ENCODE peak calls at places on chromosomes 13 and 19, in six cellular contexts. One of them, this sample, is unnamed.

GRCh38 chr19:52991484-52991883 is 22.2 kb upstream of the ERVV-1 start:
- DNase-seq in T-helper 1 cell: no peak
- DNase-seq in activated naive CD8-positive, alpha-beta T cell treated with anti-CD3 and anti-CD28 coated beads, Interleukin-2, amount 50 U/mL, for 24 hours: no peak
- DNase-seq in NCI-H1436: no peak
- DNase-seq in activated CD4-positive, alpha-beta T cell treated with anti-CD3 and anti-CD28 coated beads, Interleukin-2, amount 10 ng/mL, durations not matched to agents 7 days and 5 days: no peak
- DNase-seq in BE2C: no peak
- DNase-seq in this sample: no peak

GRCh38 chr13:25281193-25281936 is 5.9 kb downstream of the MTMR6 start:
- DNase-seq in T-helper 1 cell: no peak
- DNase-seq in activated naive CD8-positive, alpha-beta T cell treated with anti-CD3 and anti-CD28 coated beads, Interleukin-2, amount 50 U/mL, for 24 hours: no peak
- DNase-seq in NCI-H1436: no peak
- DNase-seq in activated CD4-positive, alpha-beta T cell treated with anti-CD3 and anti-CD28 coated beads, Interleukin-2, amount 10 ng/mL, durations not matched to agents 7 days and 5 days: no peak
- DNase-seq in BE2C: no peak
- DNase-seq in this sample: no peak

GRCh38 chr19:872266-872951 is 12.9 kb downstream of the CFD start:
- DNase-seq in T-helper 1 cell: peak
- DNase-seq in activated naive CD8-positive, alpha-beta T cell treated with anti-CD3 and anti-CD28 coated beads, Interleukin-2, amount 50 U/mL, for 24 hours: peak
- DNase-seq in NCI-H1436: peak
- DNase-seq in activated CD4-positive, alpha-beta T cell treated with anti-CD3 and anti-CD28 coated beads, Interleukin-2, amount 10 ng/mL, durations not matched to agents 7 days and 5 days: peak
- DNase-seq in BE2C: peak
- DNase-seq in this sample: no peak

GRCh38 chr19:29626386-29626785 is 20.3 kb downstream of the POP4 start:
- DNase-seq in T-helper 1 cell: no peak
- DNase-seq in activated naive CD8-positive, alpha-beta T cell treated with anti-CD3 and anti-CD28 coated beads, Interleukin-2, amount 50 U/mL, for 24 hours: no peak
- DNase-seq in NCI-H1436: no peak
- DNase-seq in activated CD4-positive, alpha-beta T cell treated with anti-CD3 and anti-CD28 coated beads, Interleukin-2, amount 10 ng/mL, durations not matched to agents 7 days and 5 days: no peak
- DNase-seq in BE2C: no peak
- DNase-seq in this sample: no peak

GRCh38 chr13:113408562-113408961 is 44.6 kb upstream of the GRTP1 start:
- DNase-seq in T-helper 1 cell: no peak
- DNase-seq in activated naive CD8-positive, alpha-beta T cell treated with anti-CD3 and anti-CD28 coated beads, Interleukin-2, amount 50 U/mL, for 24 hours: no peak
- DNase-seq in NCI-H1436: no peak
- DNase-seq in activated CD4-positive, alpha-beta T cell treated with anti-CD3 and anti-CD28 coated beads, Interleukin-2, amount 10 ng/mL, durations not matched to agents 7 days and 5 days: no peak
- DNase-seq in BE2C: no peak
- DNase-seq in this sample: no peak

GRCh38 chr13:29484796-29485195 is 110.7 kb downstream of the SLC7A1 start:
- DNase-seq in T-helper 1 cell: no peak
- DNase-seq in activated naive CD8-positive, alpha-beta T cell treated with anti-CD3 and anti-CD28 coated beads, Interleukin-2, amount 50 U/mL, for 24 hours: no peak
- DNase-seq in NCI-H1436: no peak
- DNase-seq in activated CD4-positive, alpha-beta T cell treated with anti-CD3 and anti-CD28 coated beads, Interleukin-2, amount 10 ng/mL, durations not matched to agents 7 days and 5 days: no peak
- DNase-seq in BE2C: peak
- DNase-seq in this sample: no peak

GRCh38 chr19:3047307-3048189 is 14.7 kb downstream of the TLE5 start:
- DNase-seq in T-helper 1 cell: peak
- DNase-seq in activated naive CD8-positive, alpha-beta T cell treated with anti-CD3 and anti-CD28 coated beads, Interleukin-2, amount 50 U/mL, for 24 hours: peak
- DNase-seq in NCI-H1436: peak
- DNase-seq in activated CD4-positive, alpha-beta T cell treated with anti-CD3 and anti-CD28 coated beads, Interleukin-2, amount 10 ng/mL, durations not matched to agents 7 days and 5 days: peak
- DNase-seq in BE2C: peak
- DNase-seq in this sample: no peak

GRCh38 chr19:38736413-38737280 is 7.6 kb downstream of the CAPN12 start:
- DNase-seq in T-helper 1 cell: peak
- DNase-seq in activated naive CD8-positive, alpha-beta T cell treated with anti-CD3 and anti-CD28 coated beads, Interleukin-2, amount 50 U/mL, for 24 hours: peak
- DNase-seq in NCI-H1436: peak
- DNase-seq in activated CD4-positive, alpha-beta T cell treated with anti-CD3 and anti-CD28 coated beads, Interleukin-2, amount 10 ng/mL, durations not matched to agents 7 days and 5 days: peak
- DNase-seq in BE2C: no peak
- DNase-seq in this sample: no peak

GRCh38 chr13:46686171-46686570 is 110.8 kb downstream of the ESD start:
- DNase-seq in T-helper 1 cell: no peak
- DNase-seq in activated naive CD8-positive, alpha-beta T cell treated with anti-CD3 and anti-CD28 coated beads, Interleukin-2, amount 50 U/mL, for 24 hours: no peak
- DNase-seq in NCI-H1436: no peak
- DNase-seq in activated CD4-positive, alpha-beta T cell treated with anti-CD3 and anti-CD28 coated beads, Interleukin-2, amount 10 ng/mL, durations not matched to agents 7 days and 5 days: no peak
- DNase-seq in BE2C: no peak
- DNase-seq in this sample: no peak

GRCh38 chr19:31693870-31694269 is 344.6 kb upstream of the TSHZ3 start:
- DNase-seq in T-helper 1 cell: no peak
- DNase-seq in activated naive CD8-positive, alpha-beta T cell treated with anti-CD3 and anti-CD28 coated beads, Interleukin-2, amount 50 U/mL, for 24 hours: no peak
- DNase-seq in NCI-H1436: no peak
- DNase-seq in activated CD4-positive, alpha-beta T cell treated with anti-CD3 and anti-CD28 coated beads, Interleukin-2, amount 10 ng/mL, durations not matched to agents 7 days and 5 days: no peak
- DNase-seq in BE2C: no peak
- DNase-seq in this sample: no peak

GRCh38 chr19:8141726-8142524 is 7.5 kb downstream of the FBN3 start:
- DNase-seq in T-helper 1 cell: no peak
- DNase-seq in activated naive CD8-positive, alpha-beta T cell treated with anti-CD3 and anti-CD28 coated beads, Interleukin-2, amount 50 U/mL, for 24 hours: no peak
- DNase-seq in NCI-H1436: no peak
- DNase-seq in activated CD4-positive, alpha-beta T cell treated with anti-CD3 and anti-CD28 coated beads, Interleukin-2, amount 10 ng/mL, durations not matched to agents 7 days and 5 days: no peak
- DNase-seq in BE2C: no peak
- DNase-seq in this sample: no peak

This sample was measured in natural killer cell.